ENCODE peak calls at places on chromosomes 6 and 20, in ten cellular contexts. One of them, this sample, is unnamed.

GRCh38 chr6:56499121-56499520 is 143.6 kb downstream of the DST start:
- DNase-seq in Karpas-422: no peak
- DNase-seq in IMR-90: peak
- DNase-seq in dorsolateral prefrontal cortex: no peak
- DNase-seq in cardiac muscle cell: no peak
- DNase-seq in GM23248: peak
- DNase-seq in fibroblast of mammary gland: peak
- DNase-seq in lung: no peak
- DNase-seq in kidney epithelial cell: no peak
- DNase-seq in brain microvascular endothelial cell: no peak
- DNase-seq in this sample: no peak

GRCh38 chr20:8431538-8432434 is 299.7 kb downstream of the PLCB1 start:
- DNase-seq in Karpas-422: no peak
- DNase-seq in IMR-90: no peak
- DNase-seq in dorsolateral prefrontal cortex: no peak
- DNase-seq in cardiac muscle cell: peak
- DNase-seq in GM23248: no peak
- DNase-seq in fibroblast of mammary gland: peak
- DNase-seq in lung: no peak
- DNase-seq in kidney epithelial cell: no peak
- DNase-seq in brain microvascular endothelial cell: no peak
- DNase-seq in this sample: no peak

GRCh38 chr6:157317129-157317814 is 6.0 kb downstream of the TMEM242 start:
- DNase-seq in Karpas-422: no peak
- DNase-seq in IMR-90: peak
- DNase-seq in dorsolateral prefrontal cortex: peak
- DNase-seq in cardiac muscle cell: peak
- DNase-seq in GM23248: peak
- DNase-seq in fibroblast of mammary gland: peak
- DNase-seq in lung: peak
- DNase-seq in kidney epithelial cell: no peak
- DNase-seq in brain microvascular endothelial cell: peak
- DNase-seq in this sample: peak

GRCh38 chr20:7650481-7650880 is 289.8 kb downstream of the HAO1 start:
- DNase-seq in Karpas-422: no peak
- DNase-seq in IMR-90: no peak
- DNase-seq in dorsolateral prefrontal cortex: no peak
- DNase-seq in cardiac muscle cell: peak
- DNase-seq in GM23248: peak
- DNase-seq in fibroblast of mammary gland: peak
- DNase-seq in lung: no peak
- DNase-seq in kidney epithelial cell: no peak
- DNase-seq in brain microvascular endothelial cell: peak
- DNase-seq in this sample: peak

GRCh38 chr6:138944412-138944811 is 43.6 kb downstream of the REPS1 start:
- DNase-seq in Karpas-422: no peak
- DNase-seq in IMR-90: peak
- DNase-seq in dorsolateral prefrontal cortex: no peak
- DNase-seq in cardiac muscle cell: peak
- DNase-seq in GM23248: peak
- DNase-seq in fibroblast of mammary gland: peak
- DNase-seq in lung: no peak
- DNase-seq in kidney epithelial cell: peak
- DNase-seq in brain microvascular endothelial cell: peak
- DNase-seq in this sample: peak

GRCh38 chr6:38239719-38240451 is 399.8 kb downstream of the BTBD9 start:
- DNase-seq in Karpas-422: no peak
- DNase-seq in IMR-90: peak
- DNase-seq in dorsolateral prefrontal cortex: no peak
- DNase-seq in cardiac muscle cell: no peak
- DNase-seq in GM23248: peak
- DNase-seq in fibroblast of mammary gland: peak
- DNase-seq in lung: no peak
- DNase-seq in kidney epithelial cell: no peak
- DNase-seq in brain microvascular endothelial cell: no peak
- DNase-seq in this sample: no peak

GRCh38 chr6:108174371-108175175 is 8.8 kb downstream of the NR2E1 start:
- DNase-seq in Karpas-422: no peak
- DNase-seq in IMR-90: peak
- DNase-seq in dorsolateral prefrontal cortex: no peak
- DNase-seq in cardiac muscle cell: peak
- DNase-seq in GM23248: peak
- DNase-seq in fibroblast of mammary gland: peak
- DNase-seq in lung: no peak
- DNase-seq in kidney epithelial cell: no peak
- DNase-seq in brain microvascular endothelial cell: peak
- DNase-seq in this sample: no peak

GRCh38 chr6:110456694-110457093 is 19.7 kb downstream of the SLC22A16 start:
- DNase-seq in Karpas-422: no peak
- DNase-seq in IMR-90: no peak
- DNase-seq in dorsolateral prefrontal cortex: no peak
- DNase-seq in cardiac muscle cell: no peak
- DNase-seq in GM23248: no peak
- DNase-seq in fibroblast of mammary gland: no peak
- DNase-seq in lung: no peak
- DNase-seq in kidney epithelial cell: no peak
- DNase-seq in brain microvascular endothelial cell: no peak
- DNase-seq in this sample: no peak

GRCh38 chr6:2363211-2363610 is 117.8 kb upstream of the GMDS start:
- DNase-seq in Karpas-422: no peak
- DNase-seq in IMR-90: peak
- DNase-seq in dorsolateral prefrontal cortex: no peak
- DNase-seq in cardiac muscle cell: no peak
- DNase-seq in GM23248: peak
- DNase-seq in fibroblast of mammary gland: no peak
- DNase-seq in lung: no peak
- DNase-seq in kidney epithelial cell: no peak
- DNase-seq in brain microvascular endothelial cell: peak
- DNase-seq in this sample: no peak

GRCh38 chr6:16472349-16473069 is 234.1 kb downstream of the GMPR start:
- DNase-seq in Karpas-422: no peak
- DNase-seq in IMR-90: peak
- DNase-seq in dorsolateral prefrontal cortex: no peak
- DNase-seq in cardiac muscle cell: peak
- DNase-seq in GM23248: peak
- DNase-seq in fibroblast of mammary gland: peak
- DNase-seq in lung: no peak
- DNase-seq in kidney epithelial cell: no peak
- DNase-seq in brain microvascular endothelial cell: peak
- DNase-seq in this sample: peak

GRCh38 chr6:16471222-16471784 is 232.9 kb downstream of the GMPR start:
- DNase-seq in Karpas-422: peak
- DNase-seq in IMR-90: peak
- DNase-seq in dorsolateral prefrontal cortex: no peak
- DNase-seq in cardiac muscle cell: no peak
- DNase-seq in GM23248: no peak
- DNase-seq in fibroblast of mammary gland: no peak
- DNase-seq in lung: no peak
- DNase-seq in kidney epithelial cell: no peak
- DNase-seq in brain microvascular endothelial cell: peak
- DNase-seq in this sample: no peak

GRCh38 chr6:16471898-16472297 is 233.5 kb downstream of the GMPR start:
- DNase-seq in Karpas-422: no peak
- DNase-seq in IMR-90: no peak
- DNase-seq in dorsolateral prefrontal cortex: no peak
- DNase-seq in cardiac muscle cell: no peak
- DNase-seq in GM23248: no peak
- DNase-seq in fibroblast of mammary gland: no peak
- DNase-seq in lung: no peak
- DNase-seq in kidney epithelial cell: no peak
- DNase-seq in brain microvascular endothelial cell: no peak
- DNase-seq in this sample: no peak

GRCh38 chr6:16468991-16469615 is 230.7 kb downstream of the GMPR start:
- DNase-seq in Karpas-422: peak
- DNase-seq in IMR-90: no peak
- DNase-seq in dorsolateral prefrontal cortex: no peak
- DNase-seq in cardiac muscle cell: no peak
- DNase-seq in GM23248: no peak
- DNase-seq in fibroblast of mammary gland: no peak
- DNase-seq in lung: no peak
- DNase-seq in kidney epithelial cell: no peak
- DNase-seq in brain microvascular endothelial cell: no peak
- DNase-seq in this sample: no peak

GRCh38 chr6:16470502-16471221 is 232.3 kb downstream of the GMPR start:
- DNase-seq in Karpas-422: peak
- DNase-seq in IMR-90: no peak
- DNase-seq in dorsolateral prefrontal cortex: no peak
- DNase-seq in cardiac muscle cell: no peak
- DNase-seq in GM23248: no peak
- DNase-seq in fibroblast of mammary gland: no peak
- DNase-seq in lung: no peak
- DNase-seq in kidney epithelial cell: no peak
- DNase-seq in brain microvascular endothelial cell: peak
- DNase-seq in this sample: no peak
- H3K4me3 ChIP-seq in Karpas-422: no peak
- H3K4me3 ChIP-seq in IMR-90: no peak
- H3K4me3 ChIP-seq in dorsolateral prefrontal cortex: no peak
- H3K4me3 ChIP-seq in cardiac muscle cell: no peak
- H3K4me3 ChIP-seq in GM23248: no peak
- H3K4me3 ChIP-seq in fibroblast of mammary gland: no peak
- H3K4me3 ChIP-seq in lung: no peak
- H3K4me3 ChIP-seq in kidney epithelial cell: no peak
- H3K4me3 ChIP-seq in brain microvascular endothelial cell: no peak
- H3K4me3 ChIP-seq in this sample: no peak

DNA sequence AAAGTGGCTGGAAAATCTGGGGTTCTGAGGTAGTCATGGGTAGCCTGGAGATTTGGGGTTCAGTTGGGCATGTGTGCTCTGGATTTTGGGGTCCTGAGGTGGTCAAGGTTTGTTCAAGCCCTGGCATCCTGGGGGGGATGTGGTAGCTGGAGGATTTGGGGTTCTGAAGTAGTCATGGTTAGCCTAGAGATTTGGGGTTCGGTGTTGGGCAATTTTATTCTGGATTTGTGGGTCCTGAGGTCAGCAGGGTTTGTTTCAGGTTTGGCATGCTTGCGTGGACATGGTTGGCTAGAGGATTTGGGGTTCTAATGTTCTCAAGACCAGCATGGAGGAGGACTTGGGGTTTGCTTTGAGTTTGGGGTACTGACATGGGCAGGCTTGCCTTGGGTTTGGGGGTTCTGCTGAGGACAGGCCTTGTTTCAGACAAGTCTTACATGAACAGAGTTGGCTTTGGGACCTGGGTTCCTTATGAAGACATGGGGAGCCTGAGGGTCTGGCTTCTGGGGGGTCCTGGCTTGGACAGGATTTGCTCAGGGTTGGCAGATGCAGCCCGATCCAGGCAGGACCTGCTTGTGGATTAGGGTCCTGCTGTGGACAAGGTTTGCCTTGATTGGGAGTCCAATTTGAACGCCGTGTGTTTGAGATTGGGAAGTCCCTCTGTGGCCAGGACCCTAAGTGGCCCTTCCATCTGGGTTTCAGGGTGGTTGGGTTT is 906 bp downstream of the ANKRD60 start:
- DNase-seq in Karpas-422: no peak
- DNase-seq in IMR-90: no peak
- DNase-seq in dorsolateral prefrontal cortex: no peak
- DNase-seq in cardiac muscle cell: no peak
- DNase-seq in GM23248: no peak
- DNase-seq in fibroblast of mammary gland: no peak
- DNase-seq in lung: no peak
- DNase-seq in kidney epithelial cell: no peak
- DNase-seq in brain microvascular endothelial cell: no peak
- DNase-seq in this sample: no peak
- H3K4me3 ChIP-seq in Karpas-422: no peak
- H3K4me3 ChIP-seq in IMR-90: no peak
- H3K4me3 ChIP-seq in dorsolateral prefrontal cortex: no peak
- H3K4me3 ChIP-seq in cardiac muscle cell: no peak
- H3K4me3 ChIP-seq in GM23248: no peak
- H3K4me3 ChIP-seq in fibroblast of mammary gland: no peak
- H3K4me3 ChIP-seq in lung: no peak
- H3K4me3 ChIP-seq in kidney epithelial cell: no peak
- H3K4me3 ChIP-seq in brain microvascular endothelial cell: peak
- H3K4me3 ChIP-seq in this sample: peak

GRCh38 chr20:18466574-18466893 is 296 bp downstream of the DZANK1 start:
- DNase-seq in Karpas-422: no peak
- DNase-seq in IMR-90: no peak
- DNase-seq in dorsolateral prefrontal cortex: no peak
- DNase-seq in cardiac muscle cell: no peak
- DNase-seq in GM23248: no peak
- DNase-seq in fibroblast of mammary gland: no peak
- DNase-seq in lung: no peak
- DNase-seq in kidney epithelial cell: no peak
- DNase-seq in brain microvascular endothelial cell: no peak
- DNase-seq in this sample: no peak

GRCh38 chr20:18466894-18467678 is at the start of the genes DZANK1 and POLR3F:
- DNase-seq in Karpas-422: peak
- DNase-seq in IMR-90: peak
- DNase-seq in dorsolateral prefrontal cortex: peak
- DNase-seq in cardiac muscle cell: peak
- DNase-seq in GM23248: peak
- DNase-seq in fibroblast of mammary gland: peak
- DNase-seq in lung: peak
- DNase-seq in kidney epithelial cell: peak
- DNase-seq in brain microvascular endothelial cell: peak
- DNase-seq in this sample: peak

GRCh38 chr20:18465536-18466200 is 1.2 kb downstream of the DZANK1 start:
- DNase-seq in Karpas-422: no peak
- DNase-seq in IMR-90: no peak
- DNase-seq in dorsolateral prefrontal cortex: no peak
- DNase-seq in cardiac muscle cell: no peak
- DNase-seq in GM23248: no peak
- DNase-seq in fibroblast of mammary gland: no peak
- DNase-seq in lung: no peak
- DNase-seq in kidney epithelial cell: peak
- DNase-seq in brain microvascular endothelial cell: no peak
- DNase-seq in this sample: no peak
- H3K4me3 ChIP-seq in Karpas-422: peak
- H3K4me3 ChIP-seq in IMR-90: no peak
- H3K4me3 ChIP-seq in dorsolateral prefrontal cortex: no peak
- H3K4me3 ChIP-seq in cardiac muscle cell: no peak
- H3K4me3 ChIP-seq in GM23248: peak
- H3K4me3 ChIP-seq in fibroblast of mammary gland: no peak
- H3K4me3 ChIP-seq in lung: no peak
- H3K4me3 ChIP-seq in kidney epithelial cell: peak
- H3K4me3 ChIP-seq in brain microvascular endothelial cell: no peak
- H3K4me3 ChIP-seq in this sample: no peak

GRCh38 chr6:127482318-127482717 is 23.1 kb upstream of the KIAA0408 start:
- DNase-seq in Karpas-422: no peak
- DNase-seq in IMR-90: no peak
- DNase-seq in dorsolateral prefrontal cortex: no peak
- DNase-seq in cardiac muscle cell: no peak
- DNase-seq in GM23248: no peak
- DNase-seq in fibroblast of mammary gland: no peak
- DNase-seq in lung: no peak
- DNase-seq in kidney epithelial cell: no peak
- DNase-seq in brain microvascular endothelial cell: no peak
- DNase-seq in this sample: no peak
- H3K4me3 ChIP-seq in Karpas-422: no peak
- H3K4me3 ChIP-seq in IMR-90: no peak
- H3K4me3 ChIP-seq in dorsolateral prefrontal cortex: no peak
- H3K4me3 ChIP-seq in cardiac muscle cell: no peak
- H3K4me3 ChIP-seq in GM23248: no peak
- H3K4me3 ChIP-seq in fibroblast of mammary gland: no peak
- H3K4me3 ChIP-seq in lung: no peak
- H3K4me3 ChIP-seq in kidney epithelial cell: no peak
- H3K4me3 ChIP-seq in brain microvascular endothelial cell: no peak
- H3K4me3 ChIP-seq in this sample: no peak

GRCh38 chr6:167351656-167352354 is 26.9 kb downstream of the TTLL2 start:
- DNase-seq in Karpas-422: no peak
- DNase-seq in IMR-90: no peak
- DNase-seq in dorsolateral prefrontal cortex: no peak
- DNase-seq in cardiac muscle cell: no peak
- DNase-seq in GM23248: no peak
- DNase-seq in fibroblast of mammary gland: no peak
- DNase-seq in lung: no peak
- DNase-seq in kidney epithelial cell: no peak
- DNase-seq in brain microvascular endothelial cell: no peak
- DNase-seq in this sample: no peak
- H3K4me3 ChIP-seq in Karpas-422: no peak
- H3K4me3 ChIP-seq in IMR-90: no peak
- H3K4me3 ChIP-seq in dorsolateral prefrontal cortex: peak
- H3K4me3 ChIP-seq in cardiac muscle cell: no peak
- H3K4me3 ChIP-seq in GM23248: no peak
- H3K4me3 ChIP-seq in fibroblast of mammary gland: no peak
- H3K4me3 ChIP-seq in lung: no peak
- H3K4me3 ChIP-seq in kidney epithelial cell: no peak
- H3K4me3 ChIP-seq in brain microvascular endothelial cell: no peak
- H3K4me3 ChIP-seq in this sample: no peak

This sample was measured in skeletal muscle cell.